ENCODE peak calls at places on chromosomes 2 and 18, in four cellular contexts. V is SK-N-SH, T is K562, N is HepG2. F is an unnamed sample.

GRCh38 chr2:121090088-121090715 is 194.8 kb downstream of the TFCP2L1 start:
- DNase-seq in N (no peak), V (no peak), T (no peak), F (no peak)

GRCh38 chr2:63755980-63756379 is 85.7 kb upstream of the UGP2 start:
- DNase-seq in N (no peak), T (no peak), V (no peak), F (no peak)

GRCh38 chr2:86295071-86295470 is 42.4 kb downstream of the REEP1 start:
- DNase-seq in T (no peak), V (no peak), N (no peak), F (no peak)

GRCh38 chr2:219475278-219475677 is 23.4 kb upstream of the GMPPA start:
- DNase-seq in N (no peak), V (no peak), T (peak), F (no peak)

GRCh38 chr2:37903009-37903408 is 22.1 kb upstream of the RMDN2 start:
- DNase-seq in N (no peak), T (no peak), V (no peak), F (no peak)

GRCh38 chr18:14939141-14939540 is 191.2 kb downstream of the ANKRD30B start:
- DNase-seq in T (no peak), V (no peak), N (no peak), F (no peak)

GRCh38 chr2:55721601-55722215 is 28.1 kb upstream of the PNPT1 start:
- DNase-seq in T (no peak), V (no peak), N (no peak), F (no peak)

GRCh38 chr2:199458806-199459285 is 1.1 kb upstream of the SATB2 start:
- DNase-seq in N (no peak), V (peak), T (no peak), F (no peak)

GRCh38 chr2:20617892-20618467 is 32.9 kb downstream of the HS1BP3 start:
- DNase-seq in V (peak), T (peak), N (peak), F (no peak)

GRCh38 chr2:70124983-70125480 is 37.8 kb downstream of the PCBP1 start:
- DNase-seq in T (peak), V (peak), N (no peak), F (peak)

GRCh38 chr2:203783496-203784203 is 77.2 kb downstream of the CD28 start:
- DNase-seq in V (no peak), T (no peak), N (peak), F (no peak)

GRCh38 chr2:204713211-204713610 is 167.9 kb downstream of the PARD3B start:
- DNase-seq in N (no peak), V (no peak), T (no peak), F (no peak)

GRCh38 chr2:227610123-227610522 is 4.5 kb downstream of the SCYGR3 start:
- DNase-seq in V (no peak), T (no peak), N (no peak), F (no peak)

GRCh38 chr2:30511122-30512083 is 64.4 kb downstream of the LCLAT1 start:
- DNase-seq in T (peak), V (peak), N (peak), F (no peak)

GRCh38 chr2:33242845-33243244 is 233.6 kb upstream of the RASGRP3 start:
- DNase-seq in N (no peak), T (no peak), V (no peak), F (no peak)

GRCh38 chr2:44184106-44184505 is 15.4 kb downstream of the PPM1B start:
- DNase-seq in T (no peak), V (no peak), N (no peak), F (no peak)

GRCh38 chr2:191786694-191787093 is 60.2 kb downstream of the CAVIN2 start:
- DNase-seq in V (no peak), N (no peak), T (peak), F (no peak)

GRCh38 chr2:152594022-152594712 is 123.1 kb downstream of the PRPF40A start:
- DNase-seq in N (no peak), T (peak), V (no peak), F (no peak)

GRCh38 chr18:60232541-60232940 is 140.0 kb downstream of the MC4R start:
- DNase-seq in N (no peak), V (no peak), T (no peak), F (no peak)

GRCh38 chr2:222688912-222689311 is 17.5 kb downstream of the MOGAT1 start:
- DNase-seq in T (no peak), N (no peak), V (no peak), F (no peak)

GRCh38 chr18:50644807-50645206 is 84.9 kb downstream of the MAPK4 start:
- DNase-seq in N (peak), V (peak), T (peak), F (peak)

GRCh38 chr2:65128297-65129190 is 1.4 kb downstream of the RAB1A start:
- DNase-seq in V (no peak), T (no peak), N (no peak), F (no peak)

GRCh38 chr2:47905454-47906260 is 641 bp downstream of the FBXO11 start:
- DNase-seq in N (no peak), T (peak), V (peak), F (peak)

GRCh38 chr2:239274391-239275001 is 126.3 kb downstream of the HDAC4 start:
- DNase-seq in V (peak), T (peak), N (no peak), F (no peak)
- TF ChIP-seq FOXJ3 in V (no peak), T (no peak), N (no peak), F (no peak)

GRCh38 chr2:130327703-130328527 is 14.8 kb upstream of the IMP4 start:
- DNase-seq in N (peak), T (no peak), V (no peak), F (peak)
- TF ChIP-seq FOXJ3 in N (no peak), T (no peak), V (no peak), F (no peak)

GRCh38 chr18:79803611-79804051 is 5.9 kb downstream of the KCNG2 start:
- DNase-seq in T (no peak), V (no peak), N (no peak), F (no peak)

GRCh38 chr18:79806976-79807841 is 9.5 kb downstream of the KCNG2 start:
- DNase-seq in T (no peak), V (no peak), N (no peak), F (no peak)

GRCh38 chr18:79804130-79804772 is 6.5 kb downstream of the KCNG2 start:
- DNase-seq in V (no peak), T (no peak), N (no peak), F (no peak)

GRCh38 chr18:79805926-79806487 is 8.3 kb downstream of the KCNG2 start:
- DNase-seq in N (no peak), T (no peak), V (no peak), F (no peak)

DNA sequence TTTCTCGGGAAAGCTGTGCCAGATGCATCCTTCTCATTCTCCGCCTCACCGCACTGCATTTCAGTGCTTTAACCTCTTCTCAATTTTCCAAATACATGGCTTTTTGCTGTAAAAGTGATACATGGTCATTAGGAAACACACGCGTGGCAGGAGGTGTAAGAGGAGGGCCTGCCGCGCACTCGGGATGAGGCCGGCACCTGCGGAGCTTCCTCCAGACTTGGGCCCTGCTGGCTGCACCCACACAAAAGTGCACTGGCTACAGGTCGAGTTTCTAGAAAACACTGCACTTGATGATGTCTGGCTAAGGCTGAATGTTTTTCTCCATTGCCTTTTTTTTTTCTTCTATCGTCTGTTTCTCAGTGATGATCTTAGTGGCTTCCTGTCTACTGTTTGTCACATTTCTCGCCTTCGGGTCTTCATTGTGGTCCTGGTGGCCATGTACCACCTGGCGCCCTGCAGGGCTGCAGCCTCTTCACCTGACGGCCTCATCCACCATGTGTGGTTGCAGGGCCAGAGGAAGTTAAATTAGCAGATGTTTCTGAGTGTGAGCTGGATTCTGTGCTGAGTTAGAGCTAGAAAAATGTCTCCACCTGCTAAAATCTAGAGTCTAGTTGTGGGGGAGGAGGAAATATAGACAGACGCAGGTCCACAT is 7.6 kb downstream of the KCNG2 start:
- DNase-seq in V (no peak), T (no peak), N (no peak), F (no peak)
- TF ChIP-seq FOXJ3 in V (no peak), T (no peak), N (no peak), F (no peak)

DNA sequence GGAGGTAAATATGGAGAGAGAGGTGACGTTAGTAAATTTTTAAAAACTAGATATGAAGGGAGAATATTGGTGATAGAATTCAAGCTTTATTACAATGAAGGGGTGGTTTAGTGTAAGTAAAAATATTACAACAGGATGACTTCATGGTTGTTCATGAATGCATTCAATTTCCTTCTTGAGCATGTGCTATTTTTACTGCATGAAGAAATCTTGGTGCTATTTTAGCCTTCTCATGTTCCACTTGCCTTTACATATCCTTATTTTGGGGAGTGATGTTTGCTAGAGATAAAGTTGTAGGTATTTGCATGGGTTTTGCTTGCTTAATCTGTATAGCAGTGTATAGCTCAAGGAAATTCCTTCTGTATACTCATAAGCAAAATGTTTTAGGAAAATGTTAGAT is 195.0 kb upstream of the MMADHC start:
- DNase-seq in V (no peak), N (no peak), T (no peak), F (no peak)
- TF ChIP-seq FOXJ3 in V (no peak), N (no peak), T (no peak), F (no peak)

GRCh38 chr2:236047886-236048540 is 120.2 kb downstream of the GBX2 start:
- DNase-seq in V (no peak), N (peak), T (no peak), F (no peak)
- TF ChIP-seq FOXJ3 in V (no peak), N (no peak), T (no peak), F (no peak)

DNA sequence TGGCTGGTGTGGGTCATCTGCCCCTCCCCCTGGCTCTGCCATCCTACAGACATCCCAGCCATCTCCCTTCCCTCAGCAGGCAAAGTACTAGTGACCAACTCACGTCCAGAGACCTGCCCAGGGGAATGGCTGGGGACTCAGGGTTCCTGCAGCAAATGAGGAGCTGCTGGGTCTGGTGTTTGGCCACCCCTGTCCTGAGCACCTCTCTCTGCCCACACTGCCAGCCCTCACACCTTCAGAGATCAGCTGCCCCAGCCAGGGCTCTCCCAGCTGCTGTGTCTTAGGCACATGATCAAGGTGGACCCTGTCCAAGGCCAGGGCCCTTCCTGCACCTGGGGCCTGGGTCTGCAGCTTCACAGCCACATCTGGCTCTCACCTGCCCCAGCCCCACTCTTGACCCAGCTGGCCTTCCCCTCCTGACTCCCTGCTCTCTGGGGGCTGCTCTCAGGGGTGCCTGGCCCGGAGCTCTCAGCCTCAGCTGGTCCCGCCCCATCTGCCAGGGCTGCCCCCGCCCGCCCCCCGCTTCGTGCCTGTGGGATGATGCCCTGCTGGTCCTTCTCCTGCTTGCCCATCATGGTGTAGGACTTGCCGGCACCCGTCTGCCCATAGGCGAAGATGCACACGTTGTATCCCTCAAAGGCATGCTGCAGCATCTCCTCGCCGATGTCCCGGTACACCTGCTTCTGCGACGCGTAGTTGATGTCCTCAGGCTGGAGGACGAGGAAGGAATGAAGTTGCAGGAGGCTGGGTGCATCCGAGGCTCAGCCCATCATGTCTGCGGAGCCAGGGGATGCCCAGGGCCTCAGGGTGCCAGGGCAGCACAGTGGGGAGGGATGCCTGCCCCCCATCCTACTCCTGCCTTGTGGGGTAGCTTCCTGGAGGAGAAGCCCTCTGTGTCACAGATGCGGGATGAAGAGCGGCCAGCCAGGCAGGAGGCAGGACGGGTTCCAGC is 32.2 kb downstream of the KIF1A start:
- DNase-seq in V (no peak), N (no peak), T (no peak), F (no peak)
- TF ChIP-seq FOXJ3 in V (no peak), N (no peak), T (no peak), F (no peak)

DNA sequence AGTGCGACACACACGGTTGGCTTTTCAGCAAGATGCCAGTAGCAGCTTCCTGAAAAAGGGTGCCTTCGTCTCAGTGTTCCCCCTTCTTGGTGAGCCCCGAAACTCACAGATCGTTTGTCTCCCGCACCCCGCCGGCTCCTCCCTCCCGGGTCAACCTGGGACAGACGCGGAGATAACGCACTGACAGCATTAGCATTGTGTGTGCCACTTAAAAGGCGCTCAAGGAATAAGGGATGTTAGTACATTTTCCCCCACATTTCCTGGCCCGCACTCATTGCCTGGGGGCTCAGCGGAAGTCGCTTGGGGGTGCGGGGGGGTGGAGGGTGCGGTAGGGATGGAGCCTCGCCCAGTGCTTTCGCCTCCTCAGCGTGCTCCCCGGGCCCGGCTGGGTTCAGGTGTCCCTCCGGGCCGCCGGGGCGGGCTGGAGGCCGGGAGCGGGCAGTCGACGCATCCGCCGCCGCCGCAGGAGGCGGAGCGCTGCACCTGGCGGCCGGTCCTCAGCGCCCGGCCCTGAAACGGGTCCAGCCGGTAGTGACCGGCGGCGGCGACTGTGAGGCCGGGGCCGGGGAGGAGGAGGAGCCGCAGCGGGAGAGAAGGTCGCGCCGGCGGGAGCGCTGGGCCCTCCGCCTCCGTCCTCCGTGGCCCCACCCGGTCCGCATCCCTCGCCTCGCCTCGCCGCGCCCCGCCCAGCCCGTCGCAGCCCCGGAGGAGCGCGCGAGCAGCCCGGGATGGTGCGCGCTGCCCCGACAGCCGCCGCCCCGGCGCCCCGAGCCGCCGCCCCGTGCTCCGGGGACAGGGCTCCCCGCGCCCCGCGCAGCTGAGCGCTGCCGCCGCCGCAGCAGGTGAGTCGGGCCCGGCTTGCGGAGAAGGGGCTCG is at the start of gene MFSD6:
- DNase-seq in N (no peak), T (peak), V (peak), F (peak)
- TF ChIP-seq FOXJ3 in N (no peak), T (no peak), V (no peak), F (no peak)

GRCh38 chr18:8623549-8624106 is 14.4 kb downstream of the RAB12 start:
- DNase-seq in T (no peak), V (no peak), N (no peak), F (no peak)
- TF ChIP-seq FOXJ3 in T (no peak), V (no peak), N (no peak), F (no peak)

GRCh38 chr2:196935421-196935820 is 8.9 kb upstream of the PGAP1 start:
- DNase-seq in T (no peak), N (no peak), V (no peak), F (no peak)
- TF ChIP-seq FOXJ3 in T (no peak), N (no peak), V (no peak), F (no peak)